ENCODE peak calls at places on chromosomes 1 and 21, in five cellular contexts. One of them, this sample, is unnamed.
A peak's percentile ranks its signal among the peaks of the same experiment; 100 is the strongest.

GRCh38 chr1:226888816-226889215 is 18.4 kb downstream of the PSEN2 start:
- DNase-seq in NCI-H1092: no peak
- DNase-seq in lung: no peak
- DNase-seq in GM04504: no peak
- DNase-seq in hippocampal formation: no peak
- DNase-seq in this sample: no peak

GRCh38 chr21:37645848-37646247 is 270.4 kb downstream of the KCNJ6 start:
- DNase-seq in hippocampal formation: no peak
- DNase-seq in GM04504: no peak
- DNase-seq in NCI-H1092: no peak
- DNase-seq in lung: no peak
- DNase-seq in this sample: no peak

GRCh38 chr1:56151402-56151801 is 428.0 kb downstream of the PLPP3 start:
- DNase-seq in NCI-H1092: no peak
- DNase-seq in hippocampal formation: no peak
- DNase-seq in GM04504: no peak
- DNase-seq in lung: no peak
- DNase-seq in this sample: no peak

GRCh38 chr1:205172729-205173366 is 38.7 kb downstream of the DSTYK start:
- DNase-seq in lung: no peak
- DNase-seq in GM04504: peak; percentile 91
- DNase-seq in NCI-H1092: no peak
- DNase-seq in hippocampal formation: no peak
- DNase-seq in this sample: peak; percentile 96

GRCh38 chr1:111878096-111878495 is 111.4 kb downstream of the KCND3 start:
- DNase-seq in NCI-H1092: no peak
- DNase-seq in GM04504: no peak
- DNase-seq in lung: no peak
- DNase-seq in hippocampal formation: no peak
- DNase-seq in this sample: no peak

GRCh38 chr1:23366146-23366545 is 3.5 kb downstream of the ZNF436 start:
- DNase-seq in lung: no peak
- DNase-seq in NCI-H1092: no peak
- DNase-seq in hippocampal formation: no peak
- DNase-seq in GM04504: no peak
- DNase-seq in this sample: no peak

GRCh38 chr1:154478013-154478412 is 24.0 kb upstream of the TDRD10 start:
- DNase-seq in NCI-H1092: no peak
- DNase-seq in lung: no peak
- DNase-seq in hippocampal formation: no peak
- DNase-seq in GM04504: no peak
- DNase-seq in this sample: no peak

GRCh38 chr1:110548381-110548780 is 29.4 kb upstream of the KCNA10 start:
- DNase-seq in hippocampal formation: peak; percentile 9
- DNase-seq in lung: no peak
- DNase-seq in GM04504: no peak
- DNase-seq in NCI-H1092: peak; percentile 32
- DNase-seq in this sample: no peak

GRCh38 chr1:15680614-15681345 is 3.3 kb upstream of the PLEKHM2 start:
- DNase-seq in hippocampal formation: no peak
- DNase-seq in GM04504: peak; percentile 91
- DNase-seq in NCI-H1092: no peak
- DNase-seq in lung: no peak
- DNase-seq in this sample: peak; percentile 77

GRCh38 chr1:236016782-236017400 is 48.0 kb downstream of the NID1 start:
- DNase-seq in GM04504: no peak
- DNase-seq in NCI-H1092: no peak
- DNase-seq in lung: no peak
- DNase-seq in hippocampal formation: no peak
- DNase-seq in this sample: peak; percentile 53